ENCODE peak calls at places on chromosomes 4 and X, in five cellular contexts. N is PC-3; M is foreskin fibroblast; V is M059J; A is activated CD4-positive, alpha-beta T cell treated with anti-CD3 and anti-CD28 coated beads for 36 hours. R is an unnamed sample.

GRCh38 chrX:109658391-109658790 is 33.4 kb upstream of the KCNE5 start:
- DNase-seq in N (no peak), M (no peak), V (peak; percentile 15), A (no peak), R (no peak)

GRCh38 chr4:174152717-174153466 is 130.6 kb downstream of the FBXO8 start:
- DNase-seq in N (no peak), M (peak; percentile 15), V (no peak), A (no peak), R (no peak)

GRCh38 chr4:7041851-7042696 is 1.1 kb upstream of the TADA2B start:
- DNase-seq in N (peak; percentile 28), M (no peak), V (peak; percentile 63), A (peak; percentile 53), R (no peak)

GRCh38 chr4:48205092-48205491 is 64.5 kb downstream of the TEC start:
- DNase-seq in N (no peak), M (peak; percentile 29), V (no peak), A (no peak), R (no peak)

GRCh38 chrX:148647666-148648065 is 147.2 kb downstream of the AFF2 start:
- DNase-seq in N (no peak), M (no peak), V (no peak), A (no peak), R (no peak)

GRCh38 chr4:30717208-30718020 is 2.8 kb upstream of the PCDH7 start:
- DNase-seq in N (peak; percentile 49), M (peak; percentile 78), V (peak; percentile 60), A (peak; percentile 56), R (peak; percentile 77)

GRCh38 chr4:76758290-76758882 is 139.6 kb downstream of the SOWAHB start:
- DNase-seq in N (peak; percentile 70), M (peak; percentile 93), V (peak; percentile 75), A (no peak), R (peak; percentile 80)

GRCh38 chrX:154735695-154736393 is 15.0 kb downstream of the GAB3 start:
- DNase-seq in N (peak; percentile 7), M (peak; percentile 91), V (peak; percentile 76), A (no peak), R (peak; percentile 86)

GRCh38 chr4:48578132-48578964 is 88.3 kb downstream of the ZAR1 start:
- DNase-seq in N (peak; percentile 67), M (peak; percentile 87), V (peak; percentile 66), A (peak; percentile 63), R (peak; percentile 80)

GRCh38 chr4:184462724-184463123 is 11.6 kb downstream of the IRF2 start:
- DNase-seq in N (no peak), M (no peak), V (no peak), A (no peak), R (no peak)

GRCh38 chr4:4625488-4625887 is 83.6 kb upstream of the STX18 start:
- DNase-seq in N (no peak), M (peak; percentile 98), V (peak; percentile 23), A (no peak), R (peak; percentile 26)

GRCh38 chr4:158810487-158811215 is 41.8 kb downstream of the FNIP2 start:
- DNase-seq in N (peak; percentile 92), M (peak; percentile 96), V (peak; percentile 96), A (peak; percentile 23), R (peak; percentile 65)

GRCh38 chr4:82047731-82048130 is 326.1 kb downstream of the HNRNPD start:
- DNase-seq in N (no peak), M (no peak), V (no peak), A (no peak), R (no peak)

GRCh38 chrX:154486396-154487207 is at the start of gene UBL4A:
- DNase-seq in N (peak; percentile 79), M (peak; percentile 70), V (peak; percentile 73), A (peak; percentile 70), R (peak; percentile 26)

GRCh38 chr4:89538886-89539285 is 231.3 kb upstream of the GPRIN3 start:
- DNase-seq in N (no peak), M (no peak), V (peak; percentile 6), A (no peak), R (no peak)

GRCh38 chrX:153828308-153828707 is 2.0 kb downstream of the PDZD4 start:
- DNase-seq in N (no peak), M (no peak), V (no peak), A (no peak), R (no peak)

GRCh38 chr4:93147524-93148212 is 680.9 kb upstream of the ATOH1 start:
- DNase-seq in N (no peak), M (no peak), V (no peak), A (no peak), R (no peak)

GRCh38 chrX:49695276-49696180 is at the start of gene PAGE1:
- DNase-seq in N (no peak), M (no peak), V (no peak), A (no peak), R (no peak)

GRCh38 chr4:153394945-153395344 is 50.5 kb downstream of the MND1 start:
- DNase-seq in N (peak; percentile 17), M (no peak), V (no peak), A (no peak), R (no peak)

GRCh38 chr4:150569384-150569987 is 12.5 kb upstream of the MAB21L2 start:
- DNase-seq in N (peak; percentile 19), M (peak; percentile 54), V (peak; percentile 77), A (no peak), R (peak; percentile 53)

R was measured in MCF 10A.